ENCODE peak calls at places on chromosomes 4 and X, in five cellular contexts. F is colonic mucosa, R is mucosa of descending colon, O is tibial artery, P is psoas muscle. G is an unnamed sample.

GRCh38 chr4:107862658-107863057 is 37.9 kb downstream of the SGMS2 start:
- DNase-seq in F (peak), R (no peak), O (peak), P (no peak), G (peak)

GRCh38 chrX:23403849-23404248 is 69.2 kb downstream of the PTCHD1 start:
- DNase-seq in F (no peak), R (no peak), O (no peak), P (no peak), G (no peak)

GRCh38 chr4:24158031-24158430 is 268.2 kb upstream of the PPARGC1A start:
- DNase-seq in F (no peak), R (no peak), O (no peak), P (no peak), G (no peak)

GRCh38 chr4:147096667-147097604 is 151.3 kb upstream of the TTC29 start:
- DNase-seq in F (no peak), R (no peak), O (no peak), P (no peak), G (peak)

GRCh38 chrX:154428176-154429171 is at the start of gene ATP6AP1:
- DNase-seq in F (peak), R (peak), O (peak), P (peak), G (peak)

GRCh38 chrX:65300104-65300809 is 234.3 kb downstream of the LAS1L start:
- DNase-seq in F (no peak), R (no peak), O (no peak), P (no peak), G (no peak)

GRCh38 chr4:39976141-39976944 is 1.4 kb downstream of the PDS5A start:
- DNase-seq in F (peak), R (peak), O (peak), P (peak), G (peak)

GRCh38 chr4:4720671-4721070 is 138.8 kb upstream of the MSX1 start:
- DNase-seq in F (no peak), R (no peak), O (no peak), P (no peak), G (no peak)

DNA sequence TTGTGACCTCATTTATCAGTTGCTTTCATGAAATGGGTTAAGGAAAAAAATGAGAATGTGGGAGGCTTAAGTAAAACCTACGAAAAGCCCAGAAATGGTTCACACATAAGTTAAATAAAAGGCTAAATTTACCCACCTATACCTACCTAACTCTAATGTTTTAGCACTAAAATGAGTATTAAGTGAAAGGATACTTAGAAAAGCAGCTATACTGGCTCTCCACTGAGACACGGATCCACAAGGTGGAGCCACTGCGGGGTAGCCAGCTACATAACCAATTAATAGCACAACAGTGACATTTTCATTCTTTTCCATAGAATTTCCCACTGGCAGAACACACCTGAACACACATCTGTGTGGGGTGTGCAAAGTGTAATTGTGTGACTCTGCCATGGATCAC is 101.9 kb downstream of the MAML3 start:
- DNase-seq in F (peak), R (no peak), O (peak), P (peak), G (peak)
- TF ChIP-seq CTCF in F (peak), R (no peak), O (peak), P (peak), G (peak)

GRCh38 chrX:81957318-81957717 is 755.4 kb downstream of the SH3BGRL start:
- DNase-seq in F (no peak), R (no peak), O (no peak), P (no peak), G (no peak)

GRCh38 chrX:81957900-81958545 is 756.1 kb downstream of the SH3BGRL start:
- DNase-seq in F (no peak), R (no peak), O (no peak), P (no peak), G (no peak)
- TF ChIP-seq CTCF in F (no peak), R (no peak), O (peak), P (peak), G (no peak)

GRCh38 chr4:106062452-106062875 is 167.2 kb downstream of the NPNT start:
- DNase-seq in F (no peak), R (no peak), O (no peak), P (no peak), G (peak)

GRCh38 chr4:106063009-106063408 is 167.7 kb downstream of the NPNT start:
- DNase-seq in F (no peak), R (no peak), O (no peak), P (no peak), G (no peak)

DNA sequence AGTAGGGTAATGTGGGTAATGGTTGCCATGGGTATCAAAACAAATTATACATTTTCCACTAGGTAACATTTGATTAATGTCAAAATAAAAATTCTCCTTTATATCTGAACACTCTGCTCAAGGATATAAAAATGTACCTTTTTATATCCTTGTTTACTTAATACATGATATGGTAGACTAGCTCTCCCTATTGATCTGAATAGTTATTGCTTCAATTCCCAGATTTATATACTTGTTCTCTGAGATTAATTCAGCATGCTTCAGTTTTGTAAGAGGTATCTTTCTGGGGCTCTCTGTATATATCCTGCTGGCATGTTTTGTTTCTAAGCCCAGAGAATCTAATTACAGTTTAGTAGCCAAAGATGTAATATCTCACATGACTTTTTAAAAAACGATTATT is 169.7 kb downstream of the NPNT start:
- DNase-seq in F (no peak), R (no peak), O (no peak), P (no peak), G (no peak)
- TF ChIP-seq CTCF in F (no peak), R (no peak), O (peak), P (no peak), G (no peak)

GRCh38 chrX:9240956-9241355 is 207.0 kb upstream of the FAM9B start:
- DNase-seq in F (no peak), R (no peak), O (no peak), P (no peak), G (no peak)

GRCh38 chrX:9235722-9236121 is 201.8 kb upstream of the FAM9B start:
- DNase-seq in F (no peak), R (no peak), O (no peak), P (no peak), G (no peak)

DNA sequence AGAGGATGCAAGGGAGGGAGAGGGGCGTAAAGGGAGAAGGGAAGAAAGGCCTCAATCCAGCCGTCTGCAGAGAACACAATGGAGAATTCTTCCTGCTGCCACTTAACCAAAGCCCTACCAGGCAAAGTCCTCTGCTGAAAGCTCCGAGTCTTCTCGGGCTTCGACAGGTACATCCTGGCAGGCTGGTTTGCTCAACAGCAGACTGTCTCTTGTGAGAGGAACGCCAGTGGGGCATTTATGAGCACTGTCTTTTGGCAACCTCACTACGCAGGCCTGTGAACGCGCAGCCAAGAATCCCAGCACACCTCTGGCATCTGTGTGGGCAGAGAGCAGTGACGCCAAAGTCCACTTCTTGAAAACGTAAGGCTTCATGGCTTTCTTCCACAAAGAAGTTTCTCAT is 207.5 kb upstream of the FAM9B start:
- DNase-seq in F (no peak), R (no peak), O (no peak), P (no peak), G (no peak)
- TF ChIP-seq CTCF in F (no peak), R (no peak), O (no peak), P (no peak), G (no peak)

DNA sequence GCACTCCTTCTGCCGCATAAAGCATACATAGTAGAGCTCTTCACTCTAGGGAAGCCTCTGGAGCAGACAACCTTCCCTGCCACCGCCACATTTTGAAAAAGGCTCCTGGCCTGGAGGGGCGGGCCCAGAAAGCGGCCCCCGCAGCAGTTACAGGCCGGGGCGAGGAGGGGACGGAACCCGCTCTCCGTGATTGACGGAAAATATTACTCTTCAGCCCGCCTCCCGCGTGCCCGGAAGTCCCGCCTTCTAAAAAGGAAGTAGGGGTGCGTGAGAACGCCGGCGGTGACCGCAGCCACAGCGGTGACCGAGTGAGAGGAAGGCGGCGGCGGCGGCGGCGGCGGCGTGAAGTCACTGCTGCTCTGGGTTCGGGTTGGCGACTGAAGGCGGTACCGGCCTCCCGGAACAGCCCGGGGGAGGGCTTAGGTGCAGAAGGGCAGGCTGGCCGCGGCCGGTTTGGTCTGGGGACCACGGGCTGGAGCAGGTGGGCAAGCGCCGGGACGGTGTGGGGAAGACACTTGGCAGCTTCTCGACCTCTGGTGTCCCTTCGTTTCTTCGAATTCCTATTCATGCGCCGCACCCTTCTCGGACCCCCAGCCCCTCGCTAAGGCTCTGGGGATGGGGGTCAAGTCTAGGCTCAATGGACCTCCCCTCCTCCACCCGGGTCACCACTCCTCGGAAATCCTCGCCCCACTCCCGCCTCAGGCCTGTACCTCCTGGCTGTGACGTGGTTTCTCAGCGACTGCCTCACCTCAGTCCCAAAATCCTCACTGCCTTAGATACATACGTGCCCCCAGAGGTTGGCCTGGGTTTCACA is at the start of gene HCCS:
- DNase-seq in F (peak), R (peak), O (peak), P (peak), G (peak)
- TF ChIP-seq CTCF in F (no peak), R (no peak), O (no peak), P (no peak), G (peak)

DNA sequence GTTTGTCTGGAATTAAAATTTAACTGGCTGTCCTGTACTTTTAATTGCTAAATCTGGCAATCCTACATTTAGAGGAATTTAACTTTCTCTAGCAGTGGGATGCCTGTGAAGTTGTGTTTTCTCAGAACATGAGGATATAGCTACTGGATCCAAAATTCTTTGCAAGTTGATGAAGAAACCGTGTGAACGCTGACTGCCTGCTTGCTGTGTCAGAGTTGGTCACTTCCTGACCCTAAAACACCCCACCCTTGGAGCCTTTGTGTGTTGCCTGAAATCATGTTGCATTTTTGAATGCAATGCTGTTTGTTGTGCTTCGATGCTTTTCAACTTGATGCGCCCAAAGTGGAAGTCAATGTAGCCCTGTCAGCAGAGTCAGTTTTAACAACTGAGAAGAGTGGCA is 211.2 kb downstream of the ANK2 start:
- DNase-seq in F (no peak), R (no peak), O (no peak), P (no peak), G (no peak)
- TF ChIP-seq CTCF in F (no peak), R (no peak), O (no peak), P (no peak), G (no peak)

GRCh38 chr4:149793459-149793858 is 22.2 kb downstream of the IQCM start:
- DNase-seq in F (no peak), R (no peak), O (no peak), P (no peak), G (no peak)
- TF ChIP-seq CTCF in F (no peak), R (no peak), O (no peak), P (no peak), G (no peak)

GRCh38 chrX:101210630-101211029 is 9.0 kb upstream of the DRP2 start:
- DNase-seq in F (no peak), R (no peak), O (no peak), P (no peak), G (no peak)

GRCh38 chrX:101203782-101204351 is 15.7 kb upstream of the DRP2 start:
- DNase-seq in F (no peak), R (no peak), O (no peak), P (no peak), G (peak)

GRCh38 chrX:101208152-101208905 is 11.3 kb upstream of the DRP2 start:
- DNase-seq in F (no peak), R (no peak), O (no peak), P (no peak), G (no peak)

GRCh38 chrX:101206471-101206870 is 13.1 kb upstream of the DRP2 start:
- DNase-seq in F (no peak), R (no peak), O (no peak), P (no peak), G (peak)
- TF ChIP-seq CTCF in F (no peak), R (no peak), O (peak), P (no peak), G (peak)

GRCh38 chrX:20680998-20681397 is 414.3 kb upstream of the RPS6KA3 start:
- DNase-seq in F (no peak), R (no peak), O (no peak), P (no peak), G (no peak)
- TF ChIP-seq CTCF in F (no peak), R (no peak), O (no peak), P (no peak), G (no peak)

G was measured in HFFc6.